ENCODE peak calls at places on chromosome 22, in seven cellular contexts. A, F, H, Z, W, X and T are unnamed samples. For H3K4me1, the result is how much of the 10 kb centered on the place peaks cover.

GRCh38 chr22:40040927-40041326 is 46.2 kb downstream of the FAM83F start:
- DNase-seq in A (no peak), F (peak), H (no peak), Z (peak), W (no peak), X (no peak), T (peak)

GRCh38 chr22:24327827-24328226 is 57.2 kb downstream of the SPECC1L start:
- DNase-seq in A (no peak), F (no peak), H (no peak), Z (no peak), W (no peak), X (peak), T (no peak)

GRCh38 chr22:28112548-28113043 is 193.5 kb upstream of the PITPNB start:
- DNase-seq in A (peak), F (peak), H (no peak), Z (peak), W (no peak), X (peak), T (peak)

GRCh38 chr22:48742191-48742555 is 1085.5 kb downstream of the BRD1 start:
- DNase-seq in A (no peak), F (no peak), H (no peak), Z (no peak), W (no peak), X (no peak), T (no peak)

GRCh38 chr22:41598081-41598480 is 8.4 kb upstream of the PMM1 start:
- DNase-seq in A (no peak), F (no peak), H (no peak), Z (peak), W (no peak), X (no peak), T (no peak)

GRCh38 chr22:38300197-38300945 is 16.9 kb downstream of the CSNK1E start:
- DNase-seq in A (no peak), F (no peak), H (no peak), Z (no peak), W (no peak), X (no peak), T (no peak)

GRCh38 chr22:20590477-20591294 is 83.3 kb downstream of the MED15 start:
- DNase-seq in A (no peak), F (no peak), H (no peak), Z (no peak), W (no peak), X (no peak), T (no peak)

GRCh38 chr22:27512283-27512761 is 289.2 kb downstream of the MN1 start:
- DNase-seq in A (no peak), F (peak), H (peak), Z (peak), W (peak), X (peak), T (peak)

GRCh38 chr22:39135092-39135896 is 17.2 kb downstream of the CBX7 start:
- DNase-seq in A (peak), F (peak), H (peak), Z (peak), W (no peak), X (peak), T (peak)

GRCh38 chr22:20741634-20742581 is 32.0 kb upstream of the SERPIND1 start:
- DNase-seq in A (peak), F (no peak), H (no peak), Z (peak), W (no peak), X (peak), T (no peak)

GRCh38 chr22:48751539-48752437 is 1075.9 kb downstream of the BRD1 start:
- DNase-seq in A (peak), F (no peak), H (no peak), Z (no peak), W (peak), X (no peak), T (peak)

GRCh38 chr22:28139993-28140392 is 220.9 kb upstream of the PITPNB start:
- DNase-seq in A (no peak), F (no peak), H (no peak), Z (peak), W (no peak), X (no peak), T (no peak)

GRCh38 chr22:27438271-27438980 is 363.1 kb downstream of the MN1 start:
- DNase-seq in A (peak), F (no peak), H (peak), Z (peak), W (peak), X (no peak), T (peak)

GRCh38 chr22:27749597-27750225 is 51.8 kb downstream of the MN1 start:
- DNase-seq in A (peak), F (no peak), H (no peak), Z (peak), W (no peak), X (no peak), T (peak)

GRCh38 chr22:25966448-25966913 is 202.8 kb upstream of the SEZ6L start:
- DNase-seq in A (peak), F (no peak), H (no peak), Z (no peak), W (no peak), X (no peak), T (no peak)

GRCh38 chr22:28017859-28018258 is 98.8 kb upstream of the PITPNB start:
- DNase-seq in A (no peak), F (no peak), H (no peak), Z (no peak), W (peak), X (no peak), T (peak)

GRCh38 chr22:41535244-41535643 is 9.0 kb downstream of the POLR3H start:
- DNase-seq in A (peak), F (no peak), H (no peak), Z (peak), W (no peak), X (peak), T (no peak)

GRCh38 chr22:28316014-28316413 is 363.6 kb downstream of the TTC28 start:
- DNase-seq in A (no peak), F (no peak), H (no peak), Z (no peak), W (peak), X (no peak), T (no peak)

GRCh38 chr22:41028841-41029240 is 63.6 kb upstream of the EP300 start:
- DNase-seq in A (no peak), F (no peak), H (no peak), Z (peak), W (no peak), X (peak), T (no peak)

GRCh38 chr22:42316988-42317387 is 46.5 kb upstream of the TCF20 start:
- DNase-seq in A (no peak), F (no peak), H (no peak), Z (peak), W (peak), X (no peak), T (peak)

GRCh38 chr22:41857160-41857859 is 24.4 kb downstream of the SREBF2 start:
- DNase-seq in A (peak), F (peak), H (no peak), Z (peak), W (peak), X (peak), T (no peak)

GRCh38 chr22:34038801-34039200 is 118.5 kb upstream of the LARGE1 start:
- DNase-seq in A (no peak), F (no peak), H (no peak), Z (no peak), W (no peak), X (no peak), T (no peak)

GRCh38 chr22:17612057-17612456 is 16.5 kb downstream of the ATP6V1E1 start:
- DNase-seq in A (no peak), F (no peak), H (no peak), Z (peak), W (no peak), X (no peak), T (no peak)

GRCh38 chr22:24128631-24129601 is 52.4 kb upstream of the SUSD2 start:
- DNase-seq in A (no peak), F (no peak), H (peak), Z (no peak), W (no peak), X (no peak), T (peak)

GRCh38 chr22:47213571-47214230 is 451.3 kb downstream of the TBC1D22A start:
- DNase-seq in A (peak), F (no peak), H (peak), Z (peak), W (peak), X (peak), T (peak)

GRCh38 chr22:28180804-28181203 is 261.7 kb upstream of the PITPNB start:
- DNase-seq in A (no peak), F (no peak), H (no peak), Z (peak), W (no peak), X (no peak), T (no peak)

GRCh38 chr22:32844251-32844650 is 42.7 kb downstream of the TIMP3 start:
- DNase-seq in A (no peak), F (no peak), H (no peak), Z (no peak), W (no peak), X (no peak), T (no peak)

GRCh38 chr22:28023036-28023435 is 104.0 kb upstream of the PITPNB start:
- DNase-seq in A (no peak), F (peak), H (no peak), Z (no peak), W (no peak), X (no peak), T (peak)

GRCh38 chr22:36858966-36859365 is 1.8 kb upstream of the NCF4 start:
- DNase-seq in A (no peak), F (no peak), H (no peak), Z (no peak), W (no peak), X (no peak), T (no peak)

GRCh38 chr22:36860017-36860416 is 789 bp upstream of the NCF4 start:
- DNase-seq in A (no peak), F (no peak), H (no peak), Z (peak), W (no peak), X (no peak), T (peak)

GRCh38 chr22:36860821-36861659 is at the start of gene NCF4:
- DNase-seq in A (no peak), F (peak), H (peak), Z (no peak), W (peak), X (no peak), T (peak)

GRCh38 chr22:36862251-36863242 is 1.7 kb downstream of the NCF4 start:
- DNase-seq in A (no peak), F (peak), H (peak), Z (no peak), W (peak), X (no peak), T (peak)

GRCh38 chr22:36860438-36860820 is 377 bp upstream of the NCF4 start:
- DNase-seq in A (no peak), F (no peak), H (no peak), Z (no peak), W (no peak), X (no peak), T (no peak)
- H3K4me1 ChIP-seq in A (under half), F (under half), H (under half), Z (under half), W (under half), X (under half), T (under half)

GRCh38 chr22:45441158-45441557 is 27.7 kb downstream of the RIBC2 start:
- DNase-seq in A (peak), F (peak), H (peak), Z (peak), W (peak), X (peak), T (peak)
- H3K4me3 ChIP-seq in A (no peak), F (no peak), H (no peak), Z (no peak), W (no peak), X (no peak), T (no peak)

GRCh38 chr22:50525104-50525958 is at the start of gene SCO2:
- DNase-seq in A (peak), F (peak), H (peak), Z (peak), W (peak), X (peak), T (peak)
- H3K27ac ChIP-seq in A (peak), F (peak), H (peak), Z (peak), W (peak), X (peak), T (peak)

DNA sequence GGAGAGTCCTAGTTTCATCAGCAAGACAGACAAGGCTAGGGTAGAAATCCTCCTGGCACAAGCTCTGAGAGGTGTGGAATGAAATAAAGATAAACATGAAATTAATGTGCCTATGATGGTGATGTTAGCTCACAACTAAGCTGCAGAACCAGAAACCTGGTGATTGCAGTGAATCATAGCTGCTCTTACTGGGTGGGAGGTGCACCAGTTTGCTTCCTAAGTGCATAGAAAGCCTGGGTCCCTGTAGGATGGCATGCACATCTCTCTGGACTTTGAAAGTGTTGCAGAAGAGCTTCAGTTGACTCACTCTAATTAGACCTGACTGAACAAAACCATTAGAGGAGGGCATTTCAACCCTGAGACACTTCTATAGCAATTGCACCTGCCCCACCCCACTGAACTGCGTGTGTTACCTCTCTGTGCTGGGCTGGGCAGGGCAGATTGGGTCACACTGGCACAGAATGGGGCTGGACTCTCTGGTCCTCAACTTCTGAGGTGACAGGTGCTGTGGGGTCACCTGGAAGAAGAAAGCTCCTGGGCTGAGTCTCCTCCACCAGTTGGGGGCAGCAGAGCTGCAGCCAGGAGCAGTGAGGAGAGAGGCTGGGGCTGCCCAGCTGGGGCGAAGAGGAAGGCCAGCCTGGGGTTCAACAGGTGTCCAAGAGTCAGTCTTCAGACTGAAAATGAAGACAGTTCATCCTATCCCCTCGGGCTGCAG is 57.9 kb downstream of the GGTLC2 start:
- DNase-seq in A (peak), F (no peak), H (peak), Z (no peak), W (no peak), X (no peak), T (no peak)
- H3K4me1 ChIP-seq in A (under half), F (under half), H (under half), Z (under half), W (under half), X (under half), T (under half)

GRCh38 chr22:43566021-43566420 is 154.2 kb downstream of the MPPED1 start:
- DNase-seq in A (no peak), F (no peak), H (no peak), Z (peak), W (no peak), X (peak), T (no peak)

GRCh38 chr22:43560651-43561050 is 148.8 kb downstream of the MPPED1 start:
- DNase-seq in A (no peak), F (no peak), H (no peak), Z (no peak), W (no peak), X (no peak), T (no peak)

GRCh38 chr22:43562843-43563242 is 151.0 kb downstream of the MPPED1 start:
- DNase-seq in A (peak), F (no peak), H (no peak), Z (no peak), W (no peak), X (no peak), T (no peak)

GRCh38 chr22:43563571-43563970 is 151.8 kb downstream of the MPPED1 start:
- DNase-seq in A (no peak), F (no peak), H (no peak), Z (no peak), W (no peak), X (no peak), T (no peak)

GRCh38 chr22:43561421-43562178 is 149.8 kb downstream of the MPPED1 start:
- DNase-seq in A (no peak), F (no peak), H (no peak), Z (no peak), W (no peak), X (no peak), T (no peak)
- H3K4me3 ChIP-seq in A (no peak), F (no peak), H (no peak), Z (no peak), W (no peak), X (no peak), T (no peak)

GRCh38 chr22:30302810-30303138 is 13.5 kb upstream of the CASTOR1 start:
- DNase-seq in A (no peak), F (no peak), H (peak), Z (no peak), W (no peak), X (no peak), T (no peak)
- H3K27ac ChIP-seq in A (no peak), F (peak), H (peak), Z (peak), W (peak), X (no peak), T (peak)